ENCODE peak calls at places on chromosomes 13 and 19, in six cellular contexts. I is GM12878, D is HCT116, W is H1, P is K562, U is HepG2. F is an unnamed sample.

GRCh38 chr19:9793051-9793591 is 24.6 kb upstream of the ZNF846 start:
- DNase-seq in I (no peak), D (no peak), W (no peak), P (no peak), U (no peak), F (peak)

GRCh38 chr19:33441828-33442227 is 68.3 kb downstream of the CEBPG start:
- DNase-seq in I (no peak), D (no peak), W (no peak), P (no peak), U (no peak), F (no peak)

GRCh38 chr13:104389722-104390121 is 1323.5 kb upstream of the SLC10A2 start:
- DNase-seq in I (no peak), D (no peak), W (no peak), P (no peak), U (peak), F (no peak)

GRCh38 chr13:78228211-78228610 is 309.6 kb upstream of the EDNRB start:
- DNase-seq in I (no peak), D (no peak), W (no peak), P (no peak), U (no peak), F (no peak)

GRCh38 chr13:41179593-41180250 is 14.6 kb downstream of the KBTBD7 start:
- DNase-seq in I (no peak), D (no peak), W (no peak), P (no peak), U (no peak), F (no peak)

GRCh38 chr13:31328549-31329229 is 128.9 kb downstream of the B3GLCT start:
- DNase-seq in I (no peak), D (no peak), W (no peak), P (no peak), U (no peak), F (no peak)

GRCh38 chr13:41098761-41099160 is 33.8 kb downstream of the KBTBD6 start:
- DNase-seq in I (no peak), D (no peak), W (no peak), P (no peak), U (no peak), F (no peak)

GRCh38 chr13:91346062-91346461 is 1.4 kb upstream of the MIR17HG start:
- DNase-seq in I (no peak), D (no peak), W (no peak), P (peak), U (no peak), F (no peak)

GRCh38 chr13:19181621-19182485 is at the start of gene TUBA3C:
- DNase-seq in I (no peak), D (no peak), W (no peak), P (peak), U (no peak), F (no peak)

GRCh38 chr13:111202745-111203144 is 87.6 kb downstream of the ARHGEF7 start:
- DNase-seq in I (no peak), D (peak), W (no peak), P (peak), U (no peak), F (no peak)

GRCh38 chr13:96781141-96781540 is 213.1 kb downstream of the OXGR1 start:
- DNase-seq in I (no peak), D (no peak), W (no peak), P (no peak), U (no peak), F (no peak)
- TF ChIP-seq ZNF274 in I (no peak), D (no peak), W (no peak), P (no peak), U (no peak), F (no peak)

DNA sequence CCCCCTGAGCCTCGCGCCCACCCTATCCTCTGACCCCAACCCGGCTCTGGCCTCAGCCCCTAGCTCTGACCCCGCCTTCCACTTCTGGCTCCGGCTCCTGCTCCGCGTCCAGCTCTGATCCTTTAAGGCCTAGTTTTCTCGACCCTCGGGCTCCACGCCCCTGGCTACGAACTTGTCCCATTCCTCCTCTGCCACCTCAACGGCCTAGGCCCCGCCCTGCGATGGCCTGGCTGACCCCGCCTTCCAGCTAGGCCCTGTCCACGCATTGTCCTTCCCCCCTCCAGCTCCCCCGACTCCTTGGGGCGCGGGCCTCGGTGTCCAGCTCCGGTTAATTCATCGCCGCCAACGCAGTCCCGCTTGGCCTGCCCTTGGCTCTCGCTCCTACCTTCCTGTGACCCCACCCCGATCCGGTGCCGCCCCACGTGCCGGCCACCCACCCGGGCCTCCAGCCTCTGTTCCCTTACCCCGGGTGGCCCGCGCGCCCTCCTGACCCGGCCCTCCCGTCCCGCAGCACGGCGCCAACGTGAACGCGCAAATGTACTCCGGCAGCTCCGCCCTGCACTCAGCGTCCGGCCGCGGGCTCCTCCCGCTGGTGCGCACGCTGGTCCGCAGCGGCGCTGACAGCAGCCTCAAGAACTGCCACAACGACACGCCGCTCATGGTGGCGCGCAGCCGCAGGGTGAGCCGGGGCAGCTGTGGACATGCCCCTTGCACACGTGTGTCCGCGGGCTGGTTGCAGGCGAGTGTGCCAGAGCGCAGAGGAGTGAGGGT is 9.4 kb downstream of the BCL3 start:
- DNase-seq in I (no peak), D (no peak), W (no peak), P (no peak), U (no peak), F (no peak)
- TF ChIP-seq ZNF274 in I (no peak), D (no peak), W (no peak), P (no peak), U (no peak), F (no peak)

DNA sequence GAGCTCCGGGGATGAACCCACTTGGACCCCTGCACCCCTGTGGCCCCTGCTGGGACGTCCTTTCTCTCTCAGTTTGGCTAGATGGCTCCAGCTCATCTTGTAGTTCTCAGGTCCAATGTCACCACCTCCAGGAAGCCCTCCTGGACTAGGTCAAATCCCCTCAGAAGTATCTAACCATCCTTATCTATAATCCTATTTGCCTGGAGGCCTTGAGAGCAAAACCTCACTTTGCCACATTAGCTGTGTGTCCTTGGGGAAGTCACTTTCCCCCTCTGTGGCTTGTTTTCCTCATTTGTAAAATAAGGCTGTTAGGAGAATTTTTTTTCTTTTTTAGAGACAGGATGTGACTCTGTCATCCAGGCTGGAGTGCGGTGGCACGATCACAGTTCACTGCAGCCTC is 42.7 kb upstream of the NFIC start:
- DNase-seq in I (no peak), D (no peak), W (no peak), P (no peak), U (no peak), F (no peak)
- TF ChIP-seq ZNF274 in I (no peak), D (no peak), W (no peak), P (no peak), U (no peak), F (no peak)

GRCh38 chr19:43525836-43526771 is 897 bp downstream of the ETHE1 start:
- DNase-seq in I (no peak), D (no peak), W (no peak), P (peak), U (no peak), F (no peak)
- TF ChIP-seq ZNF274 in I (no peak), D (no peak), W (no peak), P (no peak), U (no peak), F (no peak)